ENCODE peak calls at places on chromosomes 2 and 18, in eight cellular contexts. F is mammary epithelial cell; Q is prostate gland; A is pancreas; H is GM06990; E is adipocyte; G is fibroblast of lung; Y is CD4-positive, alpha-beta memory T cell. U is an unnamed sample.

GRCh38 chr2:133504566-133505505 is 63.4 kb downstream of the NCKAP5 start:
- DNase-seq in H (no peak), E (peak; percentile 45), G (peak; percentile 80), F (peak; percentile 54), Q (peak; percentile 22), Y (no peak), A (peak; percentile 39), U (no peak)

GRCh38 chr18:45590060-45590537 is 25.2 kb upstream of the SLC14A2 start:
- DNase-seq in F (no peak), A (no peak), G (no peak), E (peak; percentile 28), Q (no peak), H (no peak), Y (no peak), U (peak; percentile 26)

GRCh38 chr2:173238385-173238784 is 116.3 kb upstream of the CDCA7 start:
- DNase-seq in Y (no peak), G (no peak), A (no peak), E (no peak), H (no peak), Q (no peak), F (no peak), U (no peak)

GRCh38 chr2:164061129-164061746 is 325.4 kb upstream of the FIGN start:
- DNase-seq in G (peak; percentile 21), Y (no peak), F (peak; percentile 28), H (no peak), A (peak; percentile 14), E (peak; percentile 59), Q (no peak), U (no peak)

GRCh38 chr18:44737623-44738022 is 56.9 kb downstream of the SETBP1 start:
- DNase-seq in G (no peak), F (no peak), H (no peak), A (no peak), Y (no peak), E (no peak), Q (no peak), U (no peak)

GRCh38 chr18:47929681-47930085 is 776 bp downstream of the SMAD2 start:
- DNase-seq in Y (no peak), F (peak; percentile 68), A (no peak), Q (peak; percentile 7), E (peak; percentile 73), H (no peak), G (no peak), U (no peak)

GRCh38 chr2:64260817-64261216 is 116.6 kb upstream of the PELI1 start:
- DNase-seq in G (no peak), H (peak; percentile 58), Q (peak; percentile 16), F (no peak), Y (no peak), E (no peak), A (peak; percentile 58), U (no peak)

GRCh38 chr2:65416945-65417344 is 15.5 kb downstream of the SPRED2 start:
- DNase-seq in F (no peak), Q (peak; percentile 68), H (peak; percentile 53), Y (peak; percentile 55), A (peak; percentile 72), E (no peak), G (no peak), U (no peak)

GRCh38 chr2:236008006-236008405 is 160.2 kb downstream of the GBX2 start:
- DNase-seq in E (no peak), H (no peak), G (no peak), Y (no peak), Q (no peak), A (no peak), F (no peak), U (no peak)
- H3K36me3 ChIP-seq in E (no peaks in the 10 kb centered on the region), H (no peaks in the 10 kb centered on the region), G (no peaks in the 10 kb centered on the region), Y (no peaks in the 10 kb centered on the region), Q (no peaks in the 10 kb centered on the region), A (no peaks in the 10 kb centered on the region), F (no peaks in the 10 kb centered on the region), U (no peaks in the 10 kb centered on the region)

DNA sequence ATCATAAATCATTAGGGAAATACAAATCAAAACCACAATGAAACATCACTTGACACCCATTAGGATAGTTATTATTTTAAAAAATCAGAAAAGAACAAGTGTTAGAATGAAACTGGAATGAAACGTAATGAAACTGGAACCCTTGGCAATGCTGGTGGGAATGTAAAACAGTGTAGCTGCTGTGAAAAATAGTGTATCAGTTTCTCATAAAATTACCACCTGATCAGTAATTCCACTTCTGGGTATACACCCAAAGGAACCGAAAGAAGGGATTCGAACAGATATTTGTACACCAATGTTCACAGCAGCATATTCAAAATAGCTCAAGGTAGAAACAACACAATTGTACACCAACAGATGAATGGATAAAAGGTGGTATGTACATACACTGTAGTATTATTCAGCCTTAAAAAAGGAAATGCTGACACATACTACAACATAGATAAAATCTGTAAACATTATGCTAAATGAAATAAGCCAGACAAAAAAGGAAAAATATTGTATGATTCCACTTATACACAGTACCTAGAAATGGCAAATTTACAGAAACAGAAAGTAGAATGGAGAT is 27.0 kb downstream of the ROCK1 start:
- DNase-seq in A (no peak), Q (no peak), F (no peak), E (no peak), Y (no peak), G (no peak), H (no peak), U (no peak)
- H3K36me3 ChIP-seq in A (no peaks in the 10 kb centered on the region), Q (no peaks in the 10 kb centered on the region), F (no peaks in the 10 kb centered on the region), E (no peaks in the 10 kb centered on the region), Y (no peaks in the 10 kb centered on the region), G (no peaks in the 10 kb centered on the region), H (no peaks in the 10 kb centered on the region), U (no peaks in the 10 kb centered on the region)

GRCh38 chr2:119521437-119521825 is 2.9 kb downstream of the SCTR start:
- DNase-seq in Q (no peak), E (no peak), G (no peak), A (no peak), Y (no peak), H (no peak), F (no peak), U (no peak)
- H3K36me3 ChIP-seq in Q (no peaks in the 10 kb centered on the region), E (no peaks in the 10 kb centered on the region), G (no peaks in the 10 kb centered on the region), A (no peaks in the 10 kb centered on the region), Y (no peaks in the 10 kb centered on the region), H (no peaks in the 10 kb centered on the region), F (no peaks in the 10 kb centered on the region), U (no peaks in the 10 kb centered on the region)

GRCh38 chr2:24957221-24957620 is 14.5 kb downstream of the DNAJC27 start:
- DNase-seq in F (no peak), H (no peak), Q (no peak), Y (no peak), E (no peak), G (no peak), A (no peak), U (no peak)
- H3K36me3 ChIP-seq in F (peaks cover 8% of the 10 kb centered on the region), H (peaks cover 13% of the 10 kb centered on the region), Q (no peaks in the 10 kb centered on the region), Y (peaks cover 43% of the 10 kb centered on the region), E (peaks cover 70% of the 10 kb centered on the region), G (no peaks in the 10 kb centered on the region), A (peaks cover 12% of the 10 kb centered on the region), U (peaks cover 3% of the 10 kb centered on the region)

GRCh38 chr18:10453261-10453884 is 1.1 kb upstream of the APCDD1 start:
- DNase-seq in H (no peak), Q (no peak), G (no peak), A (no peak), F (no peak), E (peak; percentile 25), Y (no peak), U (no peak)
- H3K36me3 ChIP-seq in H (no peaks in the 10 kb centered on the region), Q (no peaks in the 10 kb centered on the region), G (no peaks in the 10 kb centered on the region), A (no peaks in the 10 kb centered on the region), F (no peaks in the 10 kb centered on the region), E (no peaks in the 10 kb centered on the region), Y (no peaks in the 10 kb centered on the region), U (no peaks in the 10 kb centered on the region)

GRCh38 chr2:184780944-184781343 is 182.6 kb downstream of the ZNF804A start:
- DNase-seq in G (peak; percentile 22), F (no peak), E (peak; percentile 18), Q (no peak), H (no peak), Y (no peak), A (no peak), U (no peak)
- H3K36me3 ChIP-seq in G (no peaks in the 10 kb centered on the region), F (no peaks in the 10 kb centered on the region), E (no peaks in the 10 kb centered on the region), Q (no peaks in the 10 kb centered on the region), H (no peaks in the 10 kb centered on the region), Y (no peaks in the 10 kb centered on the region), A (no peaks in the 10 kb centered on the region), U (no peaks in the 10 kb centered on the region)

GRCh38 chr2:60484080-60484737 is 69.2 kb downstream of the BCL11A start:
- DNase-seq in E (peak; percentile 82), H (no peak), F (no peak), Y (no peak), Q (no peak), A (no peak), G (peak; percentile 77), U (peak; percentile 20)
- H3K36me3 ChIP-seq in E (no peaks in the 10 kb centered on the region), H (no peaks in the 10 kb centered on the region), F (no peaks in the 10 kb centered on the region), Y (no peaks in the 10 kb centered on the region), Q (no peaks in the 10 kb centered on the region), A (no peaks in the 10 kb centered on the region), G (no peaks in the 10 kb centered on the region), U (no peaks in the 10 kb centered on the region)

U was measured in BJ.